ENCODE peak calls at places on chromosome 11, in seven cellular contexts. C, I, U, O, A, K and F are unnamed samples.

GRCh38 chr11:66020618-66021357 is 5.5 kb downstream of the CATSPER1 start:
- DNase-seq in C (no peak), I (peak; percentile 64), U (no peak), O (no peak), A (no peak), K (no peak), F (no peak)

GRCh38 chr11:65506770-65507485 is 8.1 kb downstream of the MALAT1 start:
- DNase-seq in C (no peak), I (peak; percentile 93), U (no peak), O (no peak), A (peak; percentile 53), K (no peak), F (no peak)

GRCh38 chr11:693415-693831 is 1.6 kb downstream of the DEAF1 start:
- DNase-seq in C (no peak), I (peak; percentile 23), U (no peak), O (no peak), A (no peak), K (no peak), F (no peak)

GRCh38 chr11:68545796-68546195 is 85.2 kb downstream of the PPP6R3 start:
- DNase-seq in C (no peak), I (no peak), U (no peak), O (no peak), A (no peak), K (no peak), F (no peak)

GRCh38 chr11:60378359-60378758 is at the start of gene MS4A7:
- DNase-seq in C (no peak), I (no peak), U (no peak), O (no peak), A (peak; percentile 61), K (no peak), F (no peak)

GRCh38 chr11:61914471-61915171 is 2.7 kb downstream of the RAB3IL1 start:
- DNase-seq in C (no peak), I (no peak), U (no peak), O (no peak), A (no peak), K (no peak), F (no peak)

GRCh38 chr11:74681686-74682651 is 49.3 kb downstream of the CHRDL2 start:
- DNase-seq in C (no peak), I (no peak), U (no peak), O (no peak), A (no peak), K (no peak), F (no peak)

GRCh38 chr11:76173663-76174062 is 32.6 kb downstream of the WNT11 start:
- DNase-seq in C (no peak), I (no peak), U (no peak), O (no peak), A (no peak), K (no peak), F (no peak)

GRCh38 chr11:19876750-19877149 is 164.1 kb downstream of the NAV2 start:
- DNase-seq in C (no peak), I (no peak), U (no peak), O (no peak), A (no peak), K (no peak), F (no peak)

GRCh38 chr11:71251761-71252433 is 480 bp downstream of the SHANK2 start:
- DNase-seq in C (no peak), I (peak; percentile 13), U (peak; percentile 68), O (no peak), A (no peak), K (no peak), F (no peak)

GRCh38 chr11:68164437-68164836 is 43.2 kb upstream of the CHKA start:
- DNase-seq in C (no peak), I (no peak), U (no peak), O (no peak), A (no peak), K (no peak), F (no peak)

GRCh38 chr11:76160856-76161255 is 45.4 kb downstream of the WNT11 start:
- DNase-seq in C (no peak), I (no peak), U (no peak), O (no peak), A (no peak), K (no peak), F (no peak)

GRCh38 chr11:83693279-83693992 is 407.3 kb upstream of the CCDC90B start:
- DNase-seq in C (no peak), I (no peak), U (no peak), O (no peak), A (no peak), K (no peak), F (no peak)

GRCh38 chr11:46116007-46116711 is 5.1 kb downstream of the PHF21A start:
- DNase-seq in C (no peak), I (no peak), U (no peak), O (no peak), A (no peak), K (no peak), F (no peak)

GRCh38 chr11:133929401-133930052 is 27.2 kb downstream of the IGSF9B start:
- DNase-seq in C (no peak), I (no peak), U (no peak), O (no peak), A (no peak), K (no peak), F (no peak)